ENCODE peak calls at places on chromosomes 13 and 19, in seven cellular contexts. F, V, N, D, W, Q and J are unnamed samples.

GRCh38 chr19:24029941-24030636 is 56.9 kb upstream of the ZNF254 start:
- DNase-seq in F (no peak), V (no peak), N (no peak), D (no peak), W (no peak), Q (no peak), J (no peak)

GRCh38 chr13:113635048-113635420 is 23.0 kb downstream of the ATP4B start:
- DNase-seq in F (no peak), V (no peak), N (no peak), D (no peak), W (no peak), Q (no peak), J (no peak)

GRCh38 chr13:51643114-51643881 is 59.0 kb downstream of the WDFY2 start:
- DNase-seq in F (no peak), V (no peak), N (peak), D (peak), W (no peak), Q (no peak), J (no peak)

GRCh38 chr13:36815069-36815468 is 4.0 kb upstream of the RFXAP start:
- DNase-seq in F (no peak), V (no peak), N (no peak), D (no peak), W (no peak), Q (no peak), J (no peak)

GRCh38 chr19:1122972-1123363 is 19.2 kb downstream of the GPX4 start:
- DNase-seq in F (no peak), V (peak), N (peak), D (peak), W (no peak), Q (no peak), J (peak)

GRCh38 chr19:50959731-50960500 is 7.1 kb upstream of the KLK5 start:
- DNase-seq in F (no peak), V (no peak), N (no peak), D (no peak), W (no peak), Q (no peak), J (no peak)

GRCh38 chr19:42284641-42285341 is 15.7 kb downstream of the CIC start:
- DNase-seq in F (peak), V (no peak), N (no peak), D (no peak), W (no peak), Q (no peak), J (peak)

GRCh38 chr13:30792257-30793000 is 57.1 kb downstream of the ALOX5AP start:
- DNase-seq in F (peak), V (peak), N (peak), D (peak), W (peak), Q (no peak), J (peak)

GRCh38 chr13:31200636-31200970 is 828 bp downstream of the B3GLCT start:
- DNase-seq in F (peak), V (peak), N (no peak), D (no peak), W (no peak), Q (peak), J (peak)

GRCh38 chr13:30690282-30691188 is 44.8 kb upstream of the ALOX5AP start:
- DNase-seq in F (peak), V (peak), N (peak), D (peak), W (peak), Q (no peak), J (peak)

GRCh38 chr19:33438016-33438671 is 64.6 kb downstream of the CEBPG start:
- DNase-seq in F (peak), V (no peak), N (peak), D (no peak), W (no peak), Q (no peak), J (peak)

GRCh38 chr13:111904166-111904565 is 162.8 kb upstream of the SOX1 start:
- DNase-seq in F (no peak), V (no peak), N (no peak), D (no peak), W (no peak), Q (no peak), J (no peak)

GRCh38 chr13:39751805-39752204 is 96.3 kb downstream of the COG6 start:
- DNase-seq in F (no peak), V (no peak), N (no peak), D (no peak), W (no peak), Q (no peak), J (no peak)

GRCh38 chr19:42226886-42227285 is 6.8 kb downstream of the ZNF526 start:
- DNase-seq in F (no peak), V (no peak), N (peak), D (no peak), W (no peak), Q (no peak), J (no peak)

GRCh38 chr19:5247957-5248705 is 92.5 kb downstream of the PTPRS start:
- DNase-seq in F (no peak), V (no peak), N (no peak), D (no peak), W (no peak), Q (no peak), J (peak)

GRCh38 chr13:20337894-20338551 is 105.9 kb upstream of the GJB6 start:
- DNase-seq in F (no peak), V (no peak), N (no peak), D (no peak), W (no peak), Q (no peak), J (no peak)

GRCh38 chr13:95608640-95609280 is 35.7 kb downstream of the DZIP1 start:
- DNase-seq in F (no peak), V (no peak), N (no peak), D (no peak), W (no peak), Q (no peak), J (no peak)

GRCh38 chr13:29993196-29993595 is 142.8 kb upstream of the UBL3 start:
- DNase-seq in F (no peak), V (no peak), N (no peak), D (no peak), W (no peak), Q (no peak), J (no peak)

GRCh38 chr19:17294051-17294891 is 9.0 kb downstream of the ABHD8 start:
- DNase-seq in F (no peak), V (peak), N (no peak), D (no peak), W (no peak), Q (peak), J (peak)

GRCh38 chr19:11155373-11156120 is at the start of gene SPC24:
- DNase-seq in F (peak), V (peak), N (peak), D (peak), W (peak), Q (peak), J (peak)

GRCh38 chr19:7979559-7979958 is 25.9 kb downstream of the ELAVL1 start:
- DNase-seq in F (no peak), V (no peak), N (no peak), D (no peak), W (no peak), Q (no peak), J (no peak)

GRCh38 chr13:97640236-97640635 is 206.3 kb downstream of the RAP2A start:
- DNase-seq in F (no peak), V (no peak), N (no peak), D (no peak), W (no peak), Q (no peak), J (no peak)

GRCh38 chr19:46927893-46928292 is 67.1 kb downstream of the ARHGAP35 start:
- DNase-seq in F (no peak), V (no peak), N (no peak), D (no peak), W (no peak), Q (no peak), J (no peak)

GRCh38 chr13:44921931-44922758 is 67.1 kb downstream of the NUFIP1 start:
- DNase-seq in F (peak), V (peak), N (peak), D (peak), W (peak), Q (no peak), J (no peak)